ENCODE peak calls at places on chromosomes 1 and 21, in ten cellular contexts. T, U, K, B, I, J, O, H, R and C are unnamed samples.

GRCh38 chr1:11314959-11315358 is 42.0 kb downstream of the UBIAD1 start:
- DNase-seq in T (no peak), U (no peak), K (no peak), B (no peak), I (no peak), J (no peak), O (no peak), H (no peak), R (peak; percentile 35), C (no peak)

GRCh38 chr1:159170639-159171038 is 776 bp upstream of the CADM3 start:
- DNase-seq in T (no peak), U (no peak), K (no peak), B (peak; percentile 74), I (no peak), J (no peak), O (no peak), H (peak; percentile 50), R (no peak), C (no peak)

GRCh38 chr1:23393706-23394105 is 24.1 kb upstream of the ZNF436 start:
- DNase-seq in T (no peak), U (no peak), K (peak; percentile 4), B (peak; percentile 43), I (no peak), J (no peak), O (peak; percentile 83), H (peak; percentile 62), R (no peak), C (peak; percentile 6)

GRCh38 chr1:231519166-231519565 is 9.3 kb upstream of the TSNAX start:
- DNase-seq in T (no peak), U (no peak), K (no peak), B (peak; percentile 44), I (no peak), J (no peak), O (no peak), H (peak; percentile 14), R (no peak), C (no peak)

GRCh38 chr1:75152092-75152491 is 17.9 kb downstream of the LHX8 start:
- DNase-seq in T (no peak), U (no peak), K (no peak), B (no peak), I (no peak), J (no peak), O (no peak), H (no peak), R (no peak), C (no peak)

GRCh38 chr1:205199931-205200299 is 11.6 kb downstream of the DSTYK start:
- DNase-seq in T (no peak), U (no peak), K (no peak), B (no peak), I (no peak), J (no peak), O (no peak), H (no peak), R (no peak), C (no peak)

GRCh38 chr1:36351222-36351977 is 28.0 kb upstream of the EVA1B start:
- DNase-seq in T (no peak), U (peak; percentile 96), K (peak; percentile 91), B (peak; percentile 88), I (no peak), J (no peak), O (peak; percentile 87), H (peak; percentile 92), R (no peak), C (peak; percentile 70)

GRCh38 chr1:197063212-197063611 is 3.8 kb downstream of the F13B start:
- DNase-seq in T (no peak), U (no peak), K (no peak), B (no peak), I (no peak), J (no peak), O (no peak), H (no peak), R (no peak), C (no peak)

GRCh38 chr1:223109581-223110026 is 33.4 kb downstream of the TLR5 start:
- DNase-seq in T (no peak), U (peak; percentile 60), K (no peak), B (peak; percentile 48), I (no peak), J (no peak), O (no peak), H (peak; percentile 11), R (no peak), C (peak; percentile 52)

GRCh38 chr1:6342031-6342430 is 51.5 kb downstream of the ACOT7 start:
- DNase-seq in T (no peak), U (no peak), K (no peak), B (peak; percentile 35), I (no peak), J (no peak), O (no peak), H (peak; percentile 36), R (no peak), C (no peak)

GRCh38 chr1:94345148-94345721 is 73.0 kb upstream of the ABCD3 start:
- DNase-seq in T (no peak), U (peak; percentile 33), K (no peak), B (no peak), I (no peak), J (no peak), O (no peak), H (no peak), R (no peak), C (no peak)

DNA sequence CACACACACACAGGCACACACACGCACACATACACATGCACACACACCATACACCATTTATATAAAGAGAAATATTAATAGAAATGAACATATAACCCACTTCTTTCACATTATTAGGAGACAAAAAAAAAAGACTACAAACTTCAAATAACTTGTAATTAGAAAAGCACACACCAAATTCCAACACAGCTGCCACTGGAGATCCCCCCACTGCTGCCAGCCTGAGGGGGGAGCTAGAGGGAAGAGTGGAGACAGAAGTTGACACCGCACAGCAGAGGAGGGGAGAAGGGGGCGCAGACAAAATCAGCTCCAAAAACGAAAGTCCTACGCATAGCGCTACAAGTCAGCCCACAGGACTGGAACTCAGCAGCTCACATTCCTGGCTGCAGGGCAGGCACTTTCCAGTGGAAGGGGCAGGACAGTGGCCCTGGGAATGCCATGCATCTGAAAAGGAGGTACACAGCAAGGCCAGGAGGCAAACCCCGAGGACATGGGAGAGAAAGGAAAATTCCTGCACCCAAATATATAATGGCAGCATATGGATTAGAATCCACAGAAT is 36.5 kb downstream of the LGALS8 start:
- DNase-seq in T (no peak), U (no peak), K (no peak), B (no peak), I (no peak), J (no peak), O (no peak), H (no peak), R (no peak), C (no peak)
- TF ChIP-seq CTCF in T (no peak), U (no peak), K (peak; percentile 26), B (no peak), I (no peak), J (peak; percentile 24), O (peak; percentile 8), H (peak; percentile 4), R (no peak), C (no peak)

DNA sequence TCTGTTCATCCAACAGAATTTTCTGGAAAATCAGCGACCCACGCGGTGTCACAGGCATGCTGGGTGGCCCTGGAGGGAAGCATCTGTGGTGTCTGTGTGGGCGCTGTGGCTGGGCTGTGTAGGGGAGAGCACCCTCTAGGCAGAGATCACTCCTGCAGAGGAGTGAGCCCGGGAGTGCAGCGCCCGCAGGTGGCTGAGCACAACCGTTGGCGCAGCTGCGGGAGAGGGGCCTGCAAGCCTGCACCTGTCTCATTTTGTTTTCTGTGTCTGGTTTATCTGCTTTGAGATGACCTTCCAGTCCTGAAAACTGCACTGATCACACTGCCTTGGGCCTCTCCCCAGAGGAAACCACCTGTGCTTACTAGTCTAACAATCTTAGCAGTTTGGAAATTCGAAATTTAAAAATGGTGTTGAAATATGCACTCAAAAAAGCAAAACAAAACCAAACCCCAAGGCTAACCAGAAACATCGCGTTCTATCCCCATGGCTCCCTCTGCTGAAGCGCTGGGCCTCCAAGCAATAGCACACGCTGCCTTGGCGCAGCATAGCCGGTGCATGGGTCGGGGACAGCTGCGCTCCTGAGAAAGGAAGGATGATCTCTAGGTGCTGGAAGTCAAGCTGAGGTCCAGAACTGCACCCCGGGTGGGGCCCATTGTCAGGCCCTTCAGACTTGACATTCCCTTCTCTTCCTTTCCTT is 4.8 kb downstream of the FAM3B start:
- DNase-seq in T (no peak), U (no peak), K (no peak), B (no peak), I (peak; percentile 90), J (peak; percentile 22), O (no peak), H (no peak), R (no peak), C (no peak)
- TF ChIP-seq CTCF in T (peak; percentile 26), U (no peak), K (no peak), B (no peak), I (peak; percentile 49), J (no peak), O (no peak), H (no peak), R (no peak), C (no peak)

GRCh38 chr1:237226177-237226944 is 184.4 kb downstream of the RYR2 start:
- DNase-seq in T (no peak), U (no peak), K (no peak), B (no peak), I (no peak), J (no peak), O (no peak), H (no peak), R (no peak), C (no peak)

GRCh38 chr1:237227507-237227906 is 185.5 kb downstream of the RYR2 start:
- DNase-seq in T (no peak), U (no peak), K (no peak), B (no peak), I (no peak), J (no peak), O (no peak), H (no peak), R (no peak), C (no peak)

GRCh38 chr1:237219751-237220150 is 177.8 kb downstream of the RYR2 start:
- DNase-seq in T (no peak), U (no peak), K (no peak), B (no peak), I (no peak), J (no peak), O (no peak), H (no peak), R (no peak), C (no peak)

GRCh38 chr1:237220243-237220642 is 178.3 kb downstream of the RYR2 start:
- DNase-seq in T (no peak), U (no peak), K (no peak), B (no peak), I (no peak), J (no peak), O (no peak), H (no peak), R (no peak), C (no peak)

GRCh38 chr1:237223419-237223818 is 181.4 kb downstream of the RYR2 start:
- DNase-seq in T (no peak), U (no peak), K (no peak), B (no peak), I (no peak), J (no peak), O (no peak), H (no peak), R (no peak), C (no peak)
- TF ChIP-seq CTCF in T (no peak), U (no peak), K (no peak), B (no peak), I (no peak), J (no peak), O (no peak), H (no peak), R (no peak), C (no peak)

DNA sequence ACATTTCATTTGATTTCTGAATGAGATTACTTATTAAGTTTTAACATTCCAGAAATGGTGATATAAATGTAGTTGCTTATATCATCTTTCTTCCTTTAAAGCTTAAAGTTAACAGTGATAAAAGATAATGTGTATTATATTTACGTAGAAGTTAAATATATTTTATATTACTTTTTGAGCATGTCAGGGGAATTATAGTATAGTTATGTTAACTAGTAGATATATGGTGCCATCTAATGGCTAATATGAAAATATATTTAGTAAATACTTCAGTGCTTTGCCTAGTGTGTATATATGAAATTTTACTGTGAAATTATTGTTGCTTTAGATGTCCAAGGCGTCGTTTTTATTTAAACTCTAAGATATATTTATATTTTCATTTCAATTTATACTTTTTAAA is 51.5 kb downstream of the SYT14 start:
- DNase-seq in T (peak; percentile 6), U (no peak), K (peak; percentile 57), B (peak; percentile 32), I (peak; percentile 56), J (no peak), O (peak; percentile 49), H (peak; percentile 53), R (no peak), C (no peak)
- TF ChIP-seq CTCF in T (no peak), U (peak; percentile 69), K (peak; percentile 53), B (no peak), I (peak; percentile 33), J (no peak), O (no peak), H (peak; percentile 14), R (peak; percentile 61), C (peak; percentile 46)